ENCODE peak calls at places on chromosomes 16 and 17, in eight cellular contexts. H is left kidney; V is OCI-LY7; E is stimulated activated CD8-positive, alpha-beta memory T cell treated with anti-CD3 and anti-CD28 coated beads, Interleukin-4, amount 100 ng/mL, for 1 hour; X is right lobe of liver; T is stimulated activated naive CD8-positive, alpha-beta T cell treated with anti-CD3 and anti-CD28 coated beads, Interleukin-15, Interleukin-2, amounts not matched to agents 100 U/mL and 50 U/mL, for 24 hours; G is heart left ventricle; N is MCF 10A. D is an unnamed sample.

GRCh38 chr16:1707193-1707790 is 1.3 kb downstream of the MAPK8IP3 start:
- DNase-seq in X (no peak), H (peak; percentile 24), N (peak; percentile 43), E (no peak), T (no peak), V (peak; percentile 44), G (no peak), D (peak; percentile 51)

GRCh38 chr17:35713069-35713728 is 18.2 kb upstream of the RASL10B start:
- DNase-seq in V (no peak), G (no peak), N (no peak), T (no peak), X (peak; percentile 70), H (peak; percentile 76), E (no peak), D (no peak)

GRCh38 chr17:28488154-28488883 is 14.9 kb downstream of the SLC13A2 start:
- DNase-seq in N (no peak), T (no peak), G (no peak), E (no peak), V (no peak), H (peak; percentile 65), X (no peak), D (no peak)

GRCh38 chr16:17382949-17383348 is 87.8 kb downstream of the XYLT1 start:
- DNase-seq in T (no peak), G (no peak), H (no peak), E (no peak), X (no peak), V (no peak), N (no peak), D (no peak)

GRCh38 chr17:80087346-80088265 is 13.8 kb upstream of the GAA start:
- DNase-seq in T (no peak), H (no peak), G (peak; percentile 20), X (no peak), N (no peak), V (no peak), E (no peak), D (no peak)

GRCh38 chr17:80082403-80083135 is 18.8 kb upstream of the GAA start:
- DNase-seq in V (peak; percentile 85), H (peak; percentile 89), X (no peak), N (peak; percentile 72), E (no peak), T (peak; percentile 69), G (peak; percentile 51), D (peak; percentile 71)

GRCh38 chr17:67200727-67201301 is 44.2 kb downstream of the HELZ start:
- DNase-seq in V (no peak), E (no peak), N (peak; percentile 31), T (no peak), X (no peak), H (no peak), G (no peak), D (no peak)

GRCh38 chr17:32021618-32021955 is 14.4 kb downstream of the LRRC37B start:
- DNase-seq in V (no peak), N (no peak), X (no peak), T (no peak), E (no peak), H (no peak), G (no peak), D (no peak)

GRCh38 chr17:2996208-2996855 is 67.1 kb downstream of the OR1D5 start:
- DNase-seq in X (no peak), G (no peak), N (no peak), V (no peak), H (no peak), E (no peak), T (no peak), D (no peak)

GRCh38 chr16:4801051-4801961 is 1.1 kb downstream of the ROGDI start:
- DNase-seq in N (no peak), T (no peak), G (no peak), H (peak; percentile 56), V (no peak), E (no peak), X (no peak), D (no peak)

GRCh38 chr16:68235882-68236803 is at the start of gene ESRP2:
- DNase-seq in X (peak; percentile 92), H (peak; percentile 79), E (no peak), N (peak; percentile 85), T (peak; percentile 52), V (no peak), G (peak; percentile 39), D (no peak)

GRCh38 chr17:47239663-47240374 is 13.8 kb upstream of the ITGB3 start:
- DNase-seq in T (no peak), E (no peak), N (peak; percentile 99), G (peak; percentile 91), H (peak; percentile 53), X (peak; percentile 78), V (peak; percentile 43), D (peak; percentile 11)

GRCh38 chr16:2531696-2532493 is 687 bp upstream of the CEMP1 start:
- DNase-seq in G (peak; percentile 99), H (peak; percentile 99), N (peak; percentile 97), V (peak; percentile 97), T (peak; percentile 98), E (peak; percentile 94), X (peak; percentile 99), D (peak; percentile 97)

GRCh38 chr16:22370038-22370541 is 4.3 kb downstream of the CDR2 start:
- DNase-seq in H (no peak), G (no peak), V (no peak), E (no peak), N (no peak), T (no peak), X (no peak), D (no peak)

GRCh38 chr17:50364715-50365114 is 8.3 kb downstream of the MRPL27 start:
- DNase-seq in G (no peak), T (no peak), H (peak; percentile 36), N (no peak), E (no peak), X (no peak), V (no peak), D (no peak)

GRCh38 chr17:44400226-44400847 is 10.9 kb upstream of the ITGA2B start:
- DNase-seq in N (peak; percentile 38), T (no peak), G (no peak), V (peak; percentile 23), X (no peak), E (no peak), H (peak; percentile 46), D (peak; percentile 58)

GRCh38 chr16:22161999-22162657 is at the start of gene SDR42E2:
- DNase-seq in G (no peak), E (peak; percentile 1), N (peak; percentile 5), H (peak; percentile 77), X (no peak), T (peak; percentile 34), V (no peak), D (no peak)

GRCh38 chr16:31421587-31421986 is 6.6 kb downstream of the COX6A2 start:
- DNase-seq in T (peak; percentile 68), X (no peak), V (no peak), N (no peak), E (peak; percentile 23), G (no peak), H (no peak), D (no peak)

GRCh38 chr17:51848451-51848850 is 310.1 kb downstream of the CA10 start:
- DNase-seq in T (no peak), G (no peak), H (no peak), V (no peak), X (no peak), E (no peak), N (peak; percentile 36), D (no peak)

GRCh38 chr17:32488604-32489180 is 1.9 kb downstream of the CDK5R1 start:
- DNase-seq in H (no peak), V (no peak), E (no peak), X (no peak), T (no peak), G (no peak), N (no peak), D (no peak)

GRCh38 chr16:74446866-74447265 is 25.6 kb upstream of the CLEC18B start:
- DNase-seq in H (no peak), G (no peak), T (no peak), E (no peak), V (no peak), N (no peak), X (no peak), D (peak; percentile 6)

GRCh38 chr16:20515580-20516179 is 60.5 kb downstream of the ACSM2B start:
- DNase-seq in X (no peak), T (no peak), G (no peak), E (no peak), V (no peak), N (no peak), H (peak; percentile 9), D (no peak)

GRCh38 chr17:42405963-42406495 is 17.0 kb downstream of the CAVIN1 start:
- DNase-seq in N (peak; percentile 73), X (peak; percentile 82), H (peak; percentile 85), T (peak; percentile 87), E (peak; percentile 56), G (peak; percentile 83), V (peak; percentile 79), D (peak; percentile 75)

GRCh38 chr17:8871081-8871581 is 3.7 kb upstream of the PIK3R6 start:
- DNase-seq in T (no peak), V (no peak), E (no peak), H (no peak), N (no peak), X (no peak), G (no peak), D (no peak)